ENCODE peak calls at places on chromosomes 7 and 10, in ten cellular contexts. One of them, this sample, is unnamed. For H3K36me3 and H3K27me3, the result is how much of the 10 kb centered on the place peaks cover.

GRCh38 chr10:61125560-61126250 is 181.7 kb upstream of the RHOBTB1 start:
- DNase-seq in PC-3: no peak
- DNase-seq in mammary epithelial cell: no peak
- DNase-seq in tibial nerve: no peak
- DNase-seq in brain microvascular endothelial cell: no peak
- DNase-seq in colonic mucosa: no peak
- DNase-seq in left ventricle myocardium inferior: no peak
- DNase-seq in CD8-positive, alpha-beta T cell: no peak
- DNase-seq in heart left ventricle: no peak
- DNase-seq in cardiac muscle cell: no peak
- DNase-seq in this sample: no peak

GRCh38 chr7:113118074-113118959 is at the start of gene SMIM30:
- DNase-seq in cardiac muscle cell: peak
- DNase-seq in colonic mucosa: peak
- DNase-seq in PC-3: peak
- DNase-seq in CD8-positive, alpha-beta T cell: peak
- DNase-seq in heart left ventricle: peak
- DNase-seq in left ventricle myocardium inferior: peak
- DNase-seq in tibial nerve: peak
- DNase-seq in brain microvascular endothelial cell: peak
- DNase-seq in mammary epithelial cell: peak
- DNase-seq in this sample: peak

GRCh38 chr7:113918946-113919345 is at the start of gene PPP1R3A:
- DNase-seq in CD8-positive, alpha-beta T cell: no peak
- DNase-seq in mammary epithelial cell: no peak
- DNase-seq in cardiac muscle cell: no peak
- DNase-seq in colonic mucosa: no peak
- DNase-seq in heart left ventricle: peak
- DNase-seq in brain microvascular endothelial cell: peak
- DNase-seq in left ventricle myocardium inferior: no peak
- DNase-seq in tibial nerve: no peak
- DNase-seq in PC-3: no peak
- DNase-seq in this sample: no peak

GRCh38 chr7:28547115-28547514 is 134.8 kb downstream of the CREB5 start:
- DNase-seq in cardiac muscle cell: no peak
- DNase-seq in mammary epithelial cell: no peak
- DNase-seq in colonic mucosa: no peak
- DNase-seq in brain microvascular endothelial cell: no peak
- DNase-seq in tibial nerve: no peak
- DNase-seq in CD8-positive, alpha-beta T cell: no peak
- DNase-seq in left ventricle myocardium inferior: no peak
- DNase-seq in PC-3: no peak
- DNase-seq in heart left ventricle: no peak
- DNase-seq in this sample: no peak

GRCh38 chr10:92014620-92015019 is 91.0 kb downstream of the BTAF1 start:
- DNase-seq in PC-3: peak
- DNase-seq in colonic mucosa: no peak
- DNase-seq in CD8-positive, alpha-beta T cell: no peak
- DNase-seq in cardiac muscle cell: no peak
- DNase-seq in left ventricle myocardium inferior: no peak
- DNase-seq in heart left ventricle: no peak
- DNase-seq in tibial nerve: no peak
- DNase-seq in brain microvascular endothelial cell: no peak
- DNase-seq in mammary epithelial cell: no peak
- DNase-seq in this sample: no peak

GRCh38 chr10:110500515-110500905 is 2.8 kb downstream of the DUSP5 start:
- DNase-seq in brain microvascular endothelial cell: peak
- DNase-seq in heart left ventricle: no peak
- DNase-seq in PC-3: peak
- DNase-seq in tibial nerve: no peak
- DNase-seq in CD8-positive, alpha-beta T cell: no peak
- DNase-seq in left ventricle myocardium inferior: no peak
- DNase-seq in mammary epithelial cell: peak
- DNase-seq in colonic mucosa: no peak
- DNase-seq in cardiac muscle cell: peak
- DNase-seq in this sample: no peak

GRCh38 chr7:38507379-38507778 is 123.8 kb downstream of the AMPH start:
- DNase-seq in colonic mucosa: no peak
- DNase-seq in heart left ventricle: no peak
- DNase-seq in tibial nerve: no peak
- DNase-seq in mammary epithelial cell: no peak
- DNase-seq in PC-3: no peak
- DNase-seq in left ventricle myocardium inferior: no peak
- DNase-seq in CD8-positive, alpha-beta T cell: no peak
- DNase-seq in brain microvascular endothelial cell: no peak
- DNase-seq in cardiac muscle cell: no peak
- DNase-seq in this sample: no peak

GRCh38 chr7:154928136-154929005 is 74.6 kb downstream of the PAXIP1 start:
- DNase-seq in left ventricle myocardium inferior: no peak
- DNase-seq in PC-3: peak
- DNase-seq in colonic mucosa: peak
- DNase-seq in cardiac muscle cell: peak
- DNase-seq in brain microvascular endothelial cell: peak
- DNase-seq in tibial nerve: no peak
- DNase-seq in heart left ventricle: no peak
- DNase-seq in CD8-positive, alpha-beta T cell: peak
- DNase-seq in mammary epithelial cell: peak
- DNase-seq in this sample: no peak

GRCh38 chr10:96238889-96239624 is 32.3 kb downstream of the BLNK start:
- DNase-seq in PC-3: no peak
- DNase-seq in mammary epithelial cell: no peak
- DNase-seq in left ventricle myocardium inferior: no peak
- DNase-seq in heart left ventricle: no peak
- DNase-seq in CD8-positive, alpha-beta T cell: no peak
- DNase-seq in brain microvascular endothelial cell: no peak
- DNase-seq in colonic mucosa: no peak
- DNase-seq in cardiac muscle cell: no peak
- DNase-seq in tibial nerve: no peak
- DNase-seq in this sample: no peak

GRCh38 chr10:96233959-96234358 is 37.4 kb downstream of the BLNK start:
- DNase-seq in colonic mucosa: no peak
- DNase-seq in left ventricle myocardium inferior: no peak
- DNase-seq in tibial nerve: no peak
- DNase-seq in CD8-positive, alpha-beta T cell: no peak
- DNase-seq in mammary epithelial cell: no peak
- DNase-seq in PC-3: no peak
- DNase-seq in heart left ventricle: peak
- DNase-seq in cardiac muscle cell: no peak
- DNase-seq in brain microvascular endothelial cell: no peak
- DNase-seq in this sample: no peak

GRCh38 chr10:96236090-96236478 is 35.3 kb downstream of the BLNK start:
- DNase-seq in tibial nerve: no peak
- DNase-seq in left ventricle myocardium inferior: no peak
- DNase-seq in mammary epithelial cell: no peak
- DNase-seq in colonic mucosa: no peak
- DNase-seq in heart left ventricle: no peak
- DNase-seq in cardiac muscle cell: no peak
- DNase-seq in CD8-positive, alpha-beta T cell: no peak
- DNase-seq in PC-3: no peak
- DNase-seq in brain microvascular endothelial cell: no peak
- DNase-seq in this sample: no peak

GRCh38 chr10:96235326-96236089 is 35.9 kb downstream of the BLNK start:
- DNase-seq in cardiac muscle cell: no peak
- DNase-seq in left ventricle myocardium inferior: no peak
- DNase-seq in colonic mucosa: no peak
- DNase-seq in PC-3: no peak
- DNase-seq in tibial nerve: no peak
- DNase-seq in heart left ventricle: no peak
- DNase-seq in mammary epithelial cell: no peak
- DNase-seq in CD8-positive, alpha-beta T cell: no peak
- DNase-seq in brain microvascular endothelial cell: no peak
- DNase-seq in this sample: no peak

DNA sequence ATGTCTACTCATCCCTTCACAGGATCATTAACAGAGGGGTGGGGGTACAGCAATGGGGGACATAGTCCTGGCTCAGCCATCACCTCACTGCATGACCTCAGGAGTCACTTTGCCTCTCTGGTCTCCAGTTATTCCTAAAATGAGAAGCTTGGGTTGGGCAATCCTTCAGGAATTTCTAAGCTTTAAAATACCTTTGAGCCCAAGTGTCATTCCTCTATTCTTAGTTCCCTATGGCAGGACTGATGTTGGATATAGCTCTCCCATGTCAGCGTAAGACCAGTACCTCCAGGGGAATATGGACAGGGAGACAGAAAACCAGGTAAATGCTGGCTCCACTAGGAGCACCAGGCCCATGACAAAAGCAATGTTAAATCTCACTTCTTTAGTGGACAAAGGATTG is 34.5 kb downstream of the BLNK start:
- DNase-seq in PC-3: no peak
- DNase-seq in brain microvascular endothelial cell: no peak
- DNase-seq in mammary epithelial cell: no peak
- DNase-seq in CD8-positive, alpha-beta T cell: no peak
- DNase-seq in colonic mucosa: no peak
- DNase-seq in cardiac muscle cell: no peak
- DNase-seq in left ventricle myocardium inferior: no peak
- DNase-seq in heart left ventricle: no peak
- DNase-seq in tibial nerve: no peak
- DNase-seq in this sample: no peak
- H3K36me3 ChIP-seq in PC-3: under half
- H3K36me3 ChIP-seq in brain microvascular endothelial cell: under half
- H3K36me3 ChIP-seq in mammary epithelial cell: under half
- H3K36me3 ChIP-seq in CD8-positive, alpha-beta T cell: under half
- H3K36me3 ChIP-seq in colonic mucosa: under half
- H3K36me3 ChIP-seq in cardiac muscle cell: under half
- H3K36me3 ChIP-seq in left ventricle myocardium inferior: under half
- H3K36me3 ChIP-seq in heart left ventricle: under half
- H3K36me3 ChIP-seq in tibial nerve: under half
- H3K36me3 ChIP-seq in this sample: under half

DNA sequence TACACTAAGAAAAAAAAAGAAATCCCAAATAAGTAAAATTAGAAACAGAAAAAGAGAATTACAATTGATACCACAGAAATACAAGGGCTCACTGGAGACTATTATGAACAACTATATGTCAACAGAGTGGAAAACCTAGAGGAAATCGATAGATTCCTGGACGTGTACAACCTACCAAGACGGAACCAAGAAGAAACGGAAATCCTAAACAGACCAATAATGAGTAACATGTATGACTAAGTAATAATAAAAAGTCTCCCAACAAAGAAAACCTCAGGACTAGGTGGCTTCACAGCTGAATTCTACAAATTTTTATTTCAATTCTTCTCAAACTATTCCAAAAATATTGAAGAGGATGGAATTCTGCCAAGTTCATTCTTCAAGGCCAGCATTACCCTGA is 13.9 kb downstream of the DIP2C start:
- DNase-seq in mammary epithelial cell: no peak
- DNase-seq in left ventricle myocardium inferior: no peak
- DNase-seq in PC-3: peak
- DNase-seq in heart left ventricle: no peak
- DNase-seq in brain microvascular endothelial cell: no peak
- DNase-seq in tibial nerve: no peak
- DNase-seq in cardiac muscle cell: no peak
- DNase-seq in colonic mucosa: no peak
- DNase-seq in CD8-positive, alpha-beta T cell: no peak
- DNase-seq in this sample: no peak
- TF ChIP-seq CTCF in mammary epithelial cell: no peak
- TF ChIP-seq CTCF in left ventricle myocardium inferior: no peak
- TF ChIP-seq CTCF in PC-3: no peak
- TF ChIP-seq CTCF in heart left ventricle: no peak
- TF ChIP-seq CTCF in brain microvascular endothelial cell: no peak
- TF ChIP-seq CTCF in tibial nerve: no peak
- TF ChIP-seq CTCF in cardiac muscle cell: no peak
- TF ChIP-seq CTCF in colonic mucosa: no peak
- TF ChIP-seq CTCF in CD8-positive, alpha-beta T cell: no peak
- TF ChIP-seq CTCF in this sample: no peak

GRCh38 chr10:117540640-117541404 is 1.7 kb upstream of the EMX2 start:
- DNase-seq in colonic mucosa: no peak
- DNase-seq in left ventricle myocardium inferior: no peak
- DNase-seq in tibial nerve: no peak
- DNase-seq in mammary epithelial cell: no peak
- DNase-seq in PC-3: no peak
- DNase-seq in CD8-positive, alpha-beta T cell: no peak
- DNase-seq in brain microvascular endothelial cell: no peak
- DNase-seq in cardiac muscle cell: no peak
- DNase-seq in heart left ventricle: no peak
- DNase-seq in this sample: no peak
- H3K27me3 ChIP-seq in colonic mucosa: half or more
- H3K27me3 ChIP-seq in left ventricle myocardium inferior: half or more
- H3K27me3 ChIP-seq in tibial nerve: half or more
- H3K27me3 ChIP-seq in mammary epithelial cell: half or more
- H3K27me3 ChIP-seq in PC-3: under half
- H3K27me3 ChIP-seq in CD8-positive, alpha-beta T cell: under half
- H3K27me3 ChIP-seq in brain microvascular endothelial cell: half or more
- H3K27me3 ChIP-seq in cardiac muscle cell: half or more
- H3K27me3 ChIP-seq in heart left ventricle: half or more
- H3K27me3 ChIP-seq in this sample: under half

GRCh38 chr10:125002423-125003145 is 60.7 kb downstream of the ZRANB1 start:
- DNase-seq in tibial nerve: no peak
- DNase-seq in colonic mucosa: no peak
- DNase-seq in left ventricle myocardium inferior: peak
- DNase-seq in PC-3: no peak
- DNase-seq in heart left ventricle: peak
- DNase-seq in cardiac muscle cell: no peak
- DNase-seq in brain microvascular endothelial cell: no peak
- DNase-seq in mammary epithelial cell: no peak
- DNase-seq in CD8-positive, alpha-beta T cell: no peak
- DNase-seq in this sample: no peak

GRCh38 chr10:125003146-125003900 is 61.4 kb downstream of the ZRANB1 start:
- DNase-seq in tibial nerve: no peak
- DNase-seq in CD8-positive, alpha-beta T cell: no peak
- DNase-seq in PC-3: no peak
- DNase-seq in mammary epithelial cell: no peak
- DNase-seq in heart left ventricle: no peak
- DNase-seq in left ventricle myocardium inferior: no peak
- DNase-seq in cardiac muscle cell: no peak
- DNase-seq in colonic mucosa: no peak
- DNase-seq in brain microvascular endothelial cell: no peak
- DNase-seq in this sample: no peak

GRCh38 chr10:125000366-125001312 is 58.7 kb downstream of the ZRANB1 start:
- DNase-seq in mammary epithelial cell: no peak
- DNase-seq in tibial nerve: no peak
- DNase-seq in colonic mucosa: no peak
- DNase-seq in heart left ventricle: no peak
- DNase-seq in left ventricle myocardium inferior: peak
- DNase-seq in PC-3: no peak
- DNase-seq in CD8-positive, alpha-beta T cell: no peak
- DNase-seq in cardiac muscle cell: peak
- DNase-seq in brain microvascular endothelial cell: no peak
- DNase-seq in this sample: no peak

GRCh38 chr10:125001313-125002043 is 59.6 kb downstream of the ZRANB1 start:
- DNase-seq in brain microvascular endothelial cell: no peak
- DNase-seq in colonic mucosa: no peak
- DNase-seq in left ventricle myocardium inferior: peak
- DNase-seq in tibial nerve: no peak
- DNase-seq in heart left ventricle: no peak
- DNase-seq in cardiac muscle cell: no peak
- DNase-seq in CD8-positive, alpha-beta T cell: no peak
- DNase-seq in mammary epithelial cell: peak
- DNase-seq in PC-3: no peak
- DNase-seq in this sample: no peak

DNA sequence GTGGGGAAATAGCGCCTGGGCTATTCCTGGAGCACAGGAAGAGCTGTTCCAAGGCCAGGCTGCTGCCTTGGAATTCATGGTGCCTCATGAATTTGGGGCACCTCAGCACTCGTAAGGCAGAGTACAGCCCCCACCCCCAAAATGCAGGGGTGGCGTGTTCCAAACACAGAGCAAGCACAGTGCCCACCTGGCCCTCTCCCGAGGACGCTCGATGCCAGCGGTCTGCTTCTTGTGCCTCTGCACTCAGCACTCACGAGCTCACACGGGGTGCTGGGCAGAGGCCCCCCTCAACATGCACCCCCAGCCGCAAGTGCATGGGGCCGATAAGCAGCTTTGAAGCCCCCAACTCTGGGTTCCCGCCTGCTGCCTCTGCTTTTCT is 60.1 kb downstream of the ZRANB1 start:
- DNase-seq in left ventricle myocardium inferior: peak
- DNase-seq in heart left ventricle: peak
- DNase-seq in mammary epithelial cell: no peak
- DNase-seq in brain microvascular endothelial cell: no peak
- DNase-seq in CD8-positive, alpha-beta T cell: no peak
- DNase-seq in colonic mucosa: no peak
- DNase-seq in PC-3: no peak
- DNase-seq in cardiac muscle cell: no peak
- DNase-seq in tibial nerve: no peak
- DNase-seq in this sample: no peak
- H3K36me3 ChIP-seq in left ventricle myocardium inferior: under half
- H3K36me3 ChIP-seq in heart left ventricle: under half
- H3K36me3 ChIP-seq in mammary epithelial cell: under half
- H3K36me3 ChIP-seq in brain microvascular endothelial cell: under half
- H3K36me3 ChIP-seq in CD8-positive, alpha-beta T cell: under half
- H3K36me3 ChIP-seq in colonic mucosa: under half
- H3K36me3 ChIP-seq in PC-3: under half
- H3K36me3 ChIP-seq in cardiac muscle cell: under half
- H3K36me3 ChIP-seq in tibial nerve: under half
- H3K36me3 ChIP-seq in this sample: under half

This sample was measured in lung.